ENCODE peak calls at places on chromosomes 1 and 21, in four cellular contexts. One of them, this sample, is unnamed.

GRCh38 chr1:26092422-26092821 is 19.2 kb upstream of the PDIK1L start:
- DNase-seq in fibroblast of lung: no peak
- DNase-seq in colonic mucosa: no peak
- DNase-seq in neuronal stem cell: no peak
- DNase-seq in this sample: no peak

GRCh38 chr1:24027838-24028468 is 47.8 kb upstream of the SRSF10 start:
- DNase-seq in neuronal stem cell: no peak
- DNase-seq in colonic mucosa: no peak
- DNase-seq in fibroblast of lung: peak; percentile 83
- DNase-seq in this sample: no peak

GRCh38 chr1:223133824-223134435 is 9.1 kb downstream of the TLR5 start:
- DNase-seq in neuronal stem cell: peak; percentile 84
- DNase-seq in colonic mucosa: peak; percentile 88
- DNase-seq in fibroblast of lung: peak; percentile 80
- DNase-seq in this sample: peak; percentile 96

GRCh38 chr1:6103111-6103853 is 57.6 kb downstream of the KCNAB2 start:
- DNase-seq in colonic mucosa: no peak
- DNase-seq in neuronal stem cell: no peak
- DNase-seq in fibroblast of lung: no peak
- DNase-seq in this sample: peak; percentile 69

GRCh38 chr1:26124433-26125318 is 13.1 kb downstream of the PDIK1L start:
- DNase-seq in colonic mucosa: no peak
- DNase-seq in neuronal stem cell: no peak
- DNase-seq in fibroblast of lung: no peak
- DNase-seq in this sample: no peak

GRCh38 chr1:19563336-19564097 is 78.2 kb upstream of the CAPZB start:
- DNase-seq in neuronal stem cell: no peak
- DNase-seq in colonic mucosa: peak; percentile 46
- DNase-seq in fibroblast of lung: peak; percentile 70
- DNase-seq in this sample: no peak

GRCh38 chr1:225769687-225770086 is 7.9 kb upstream of the SRP9 start:
- DNase-seq in neuronal stem cell: no peak
- DNase-seq in colonic mucosa: no peak
- DNase-seq in fibroblast of lung: no peak
- DNase-seq in this sample: no peak

GRCh38 chr1:8684590-8684989 is 132.8 kb downstream of the RERE start:
- DNase-seq in fibroblast of lung: no peak
- DNase-seq in neuronal stem cell: no peak
- DNase-seq in colonic mucosa: no peak
- DNase-seq in this sample: no peak

GRCh38 chr1:187326554-187326953 is 497.8 kb downstream of the PLA2G4A start:
- DNase-seq in fibroblast of lung: no peak
- DNase-seq in neuronal stem cell: no peak
- DNase-seq in colonic mucosa: no peak
- DNase-seq in this sample: no peak

GRCh38 chr21:25179116-25179515 is 428.2 kb downstream of the MRPL39 start:
- DNase-seq in neuronal stem cell: no peak
- DNase-seq in fibroblast of lung: peak; percentile 75
- DNase-seq in colonic mucosa: no peak
- DNase-seq in this sample: no peak

GRCh38 chr1:229624906-229625871 is 733 bp downstream of the TAF5L start:
- DNase-seq in fibroblast of lung: peak; percentile 45
- DNase-seq in colonic mucosa: peak; percentile 68
- DNase-seq in neuronal stem cell: peak; percentile 4
- DNase-seq in this sample: peak; percentile 89

GRCh38 chr1:21633992-21634475 is 35.1 kb downstream of the RAP1GAP start:
- DNase-seq in fibroblast of lung: no peak
- DNase-seq in neuronal stem cell: no peak
- DNase-seq in colonic mucosa: no peak
- DNase-seq in this sample: no peak

GRCh38 chr1:212225416-212225815 is 59.8 kb upstream of the PPP2R5A start:
- DNase-seq in fibroblast of lung: peak; percentile 5
- DNase-seq in neuronal stem cell: no peak
- DNase-seq in colonic mucosa: no peak
- DNase-seq in this sample: no peak

GRCh38 chr1:230820568-230820967 is 47.8 kb downstream of the C1orf198 start:
- DNase-seq in neuronal stem cell: no peak
- DNase-seq in fibroblast of lung: no peak
- DNase-seq in colonic mucosa: no peak
- DNase-seq in this sample: no peak

GRCh38 chr1:97920275-97920831 is 481 bp downstream of the DPYD start:
- DNase-seq in colonic mucosa: peak; percentile 41
- DNase-seq in neuronal stem cell: no peak
- DNase-seq in fibroblast of lung: peak; percentile 44
- DNase-seq in this sample: no peak

GRCh38 chr1:171748651-171749050 is 6.8 kb upstream of the VAMP4 start:
- DNase-seq in fibroblast of lung: no peak
- DNase-seq in colonic mucosa: no peak
- DNase-seq in neuronal stem cell: no peak
- DNase-seq in this sample: no peak

GRCh38 chr1:235025422-235025984 is 103.1 kb downstream of the TOMM20 start:
- DNase-seq in fibroblast of lung: no peak
- DNase-seq in neuronal stem cell: no peak
- DNase-seq in colonic mucosa: no peak
- DNase-seq in this sample: no peak

GRCh38 chr1:211326528-211327340 is at the start of gene TRAF5:
- DNase-seq in colonic mucosa: peak; percentile 63
- DNase-seq in neuronal stem cell: peak; percentile 36
- DNase-seq in fibroblast of lung: peak; percentile 59
- DNase-seq in this sample: peak; percentile 88

GRCh38 chr1:222843434-222844107 is 28.7 kb downstream of the DISP1 start:
- DNase-seq in fibroblast of lung: no peak
- DNase-seq in neuronal stem cell: no peak
- DNase-seq in colonic mucosa: no peak
- DNase-seq in this sample: no peak

GRCh38 chr1:22257286-22258275 is 114.7 kb upstream of the WNT4 start:
- DNase-seq in colonic mucosa: peak; percentile 78
- DNase-seq in fibroblast of lung: peak; percentile 5
- DNase-seq in neuronal stem cell: no peak
- DNase-seq in this sample: peak; percentile 86

GRCh38 chr1:202811296-202812175 is 782 bp downstream of the PCAT6 start:
- DNase-seq in colonic mucosa: peak; percentile 58
- DNase-seq in fibroblast of lung: peak; percentile 8
- DNase-seq in neuronal stem cell: no peak
- DNase-seq in this sample: no peak

GRCh38 chr21:35045539-35046222 is 3.4 kb downstream of the RUNX1 start:
- DNase-seq in fibroblast of lung: no peak
- DNase-seq in neuronal stem cell: no peak
- DNase-seq in colonic mucosa: no peak
- DNase-seq in this sample: no peak

GRCh38 chr1:151501474-151501873 is 9.7 kb upstream of the CGN start:
- DNase-seq in neuronal stem cell: no peak
- DNase-seq in colonic mucosa: no peak
- DNase-seq in fibroblast of lung: no peak
- DNase-seq in this sample: no peak

GRCh38 chr1:25243907-25244306 is 3.3 kb downstream of the RSRP1 start:
- DNase-seq in neuronal stem cell: no peak
- DNase-seq in fibroblast of lung: no peak
- DNase-seq in colonic mucosa: no peak
- DNase-seq in this sample: no peak

GRCh38 chr1:5811419-5811818 is 180.8 kb downstream of the NPHP4 start:
- DNase-seq in colonic mucosa: no peak
- DNase-seq in neuronal stem cell: no peak
- DNase-seq in fibroblast of lung: no peak
- DNase-seq in this sample: no peak

GRCh38 chr1:172134087-172134731 is 286.3 kb upstream of the C1orf105 start:
- DNase-seq in fibroblast of lung: no peak
- DNase-seq in neuronal stem cell: no peak
- DNase-seq in colonic mucosa: no peak
- DNase-seq in this sample: no peak

GRCh38 chr1:56446531-56447098 is 132.7 kb downstream of the PLPP3 start:
- DNase-seq in neuronal stem cell: no peak
- DNase-seq in fibroblast of lung: peak; percentile 77
- DNase-seq in colonic mucosa: peak; percentile 43
- DNase-seq in this sample: no peak

GRCh38 chr21:28991861-28992525 is 684 bp downstream of the LTN1 start:
- DNase-seq in fibroblast of lung: no peak
- DNase-seq in neuronal stem cell: no peak
- DNase-seq in colonic mucosa: no peak
- DNase-seq in this sample: no peak

GRCh38 chr1:26862781-26863676 is at the start of gene SFN:
- DNase-seq in fibroblast of lung: no peak
- DNase-seq in colonic mucosa: peak; percentile 93
- DNase-seq in neuronal stem cell: no peak
- DNase-seq in this sample: peak; percentile 93

GRCh38 chr21:42302292-42302650 is 12.9 kb downstream of the TFF3 start:
- DNase-seq in neuronal stem cell: no peak
- DNase-seq in fibroblast of lung: no peak
- DNase-seq in colonic mucosa: no peak
- DNase-seq in this sample: peak; percentile 33
- H3K9ac ChIP-seq in neuronal stem cell: no peak overlapping the region
- H3K9ac ChIP-seq in fibroblast of lung: no peak overlapping the region
- H3K9ac ChIP-seq in colonic mucosa: no peak overlapping the region
- H3K9ac ChIP-seq in this sample: no peak overlapping the region

DNA sequence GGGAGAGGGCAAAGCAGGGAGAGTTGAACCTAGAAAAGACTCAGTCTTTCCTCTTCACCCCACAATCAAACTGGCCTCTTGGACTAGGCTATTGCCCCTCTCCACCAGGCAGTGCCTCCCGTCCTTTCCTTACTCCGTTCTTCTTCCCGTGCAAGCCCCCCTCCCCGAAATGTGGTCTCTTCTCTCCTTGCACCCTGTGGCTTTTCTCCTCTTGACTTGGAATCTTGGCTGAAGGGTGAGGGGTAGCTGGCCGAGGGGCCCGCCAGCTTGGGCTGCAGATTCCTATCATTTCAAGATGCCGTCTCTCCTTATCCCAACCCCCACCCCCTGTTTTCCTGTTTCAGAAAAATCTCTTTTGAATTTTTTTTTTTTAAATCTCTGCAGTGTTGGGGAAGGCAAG is 1.6 kb downstream of the WNT2B start:
- DNase-seq in neuronal stem cell: no peak
- DNase-seq in colonic mucosa: no peak
- DNase-seq in fibroblast of lung: no peak
- DNase-seq in this sample: no peak
- H3K9ac ChIP-seq in neuronal stem cell: no peak overlapping the region
- H3K9ac ChIP-seq in colonic mucosa: no peak overlapping the region
- H3K9ac ChIP-seq in fibroblast of lung: no peak overlapping the region
- H3K9ac ChIP-seq in this sample: no peak overlapping the region

DNA sequence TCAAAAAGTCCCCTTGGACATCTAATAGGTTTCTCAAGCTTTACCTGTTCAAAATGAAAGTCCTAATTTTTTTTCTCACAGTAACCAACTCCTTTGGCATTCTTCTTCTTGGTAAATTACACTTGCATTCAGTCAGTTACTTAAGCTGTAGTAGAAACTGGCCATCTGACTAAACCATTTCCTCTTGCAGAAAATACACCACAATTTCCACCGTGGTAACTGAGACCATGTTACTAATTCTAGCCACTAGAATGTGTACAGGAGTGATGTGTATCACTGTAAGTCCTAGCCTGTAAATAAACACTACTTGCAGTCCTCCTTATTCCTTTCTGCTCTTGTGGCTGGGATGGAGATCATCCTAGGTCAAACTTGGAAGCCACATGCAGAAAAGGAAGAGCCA is 965.4 kb upstream of the TMPRSS15 start:
- DNase-seq in fibroblast of lung: no peak
- DNase-seq in neuronal stem cell: no peak
- DNase-seq in colonic mucosa: no peak
- DNase-seq in this sample: no peak
- H3K9ac ChIP-seq in fibroblast of lung: no peak overlapping the region
- H3K9ac ChIP-seq in neuronal stem cell: no peak overlapping the region
- H3K9ac ChIP-seq in colonic mucosa: no peak overlapping the region
- H3K9ac ChIP-seq in this sample: no peak overlapping the region

GRCh38 chr1:204338997-204339396 is 20.7 kb downstream of the PLEKHA6 start:
- DNase-seq in neuronal stem cell: no peak
- DNase-seq in fibroblast of lung: no peak
- DNase-seq in colonic mucosa: no peak
- DNase-seq in this sample: no peak

GRCh38 chr1:204336642-204337041 is 23.1 kb downstream of the PLEKHA6 start:
- DNase-seq in colonic mucosa: no peak
- DNase-seq in neuronal stem cell: no peak
- DNase-seq in fibroblast of lung: no peak
- DNase-seq in this sample: no peak

GRCh38 chr1:204338359-204338758 is 21.4 kb downstream of the PLEKHA6 start:
- DNase-seq in fibroblast of lung: no peak
- DNase-seq in colonic mucosa: peak; percentile 63
- DNase-seq in neuronal stem cell: no peak
- DNase-seq in this sample: no peak

GRCh38 chr1:204337047-204337446 is 22.7 kb downstream of the PLEKHA6 start:
- DNase-seq in neuronal stem cell: no peak
- DNase-seq in colonic mucosa: no peak
- DNase-seq in fibroblast of lung: no peak
- DNase-seq in this sample: no peak

DNA sequence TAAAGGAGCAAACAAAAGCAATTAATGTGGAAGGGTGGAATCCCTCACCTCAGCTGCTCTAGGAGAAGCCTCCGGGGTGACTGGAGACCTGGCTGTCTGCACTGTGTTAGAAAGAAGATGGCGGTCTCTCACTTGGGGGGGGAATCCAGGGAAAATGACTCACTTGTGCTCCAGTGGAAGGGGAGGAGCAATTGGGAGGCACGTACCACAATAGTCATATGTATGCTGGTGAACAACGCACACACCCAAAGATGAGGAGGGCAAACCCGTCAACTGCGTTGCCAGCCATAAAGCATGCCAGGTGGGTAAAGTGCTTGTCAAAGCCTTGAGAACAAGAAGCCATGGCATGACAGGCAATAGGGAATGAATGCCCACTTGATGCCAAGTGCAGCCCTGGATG is 22.1 kb downstream of the PLEKHA6 start:
- DNase-seq in colonic mucosa: no peak
- DNase-seq in neuronal stem cell: no peak
- DNase-seq in fibroblast of lung: no peak
- DNase-seq in this sample: no peak
- H3K9ac ChIP-seq in colonic mucosa: peak overlapping the region; percentile 31
- H3K9ac ChIP-seq in neuronal stem cell: no peak overlapping the region
- H3K9ac ChIP-seq in fibroblast of lung: no peak overlapping the region
- H3K9ac ChIP-seq in this sample: no peak overlapping the region

DNA sequence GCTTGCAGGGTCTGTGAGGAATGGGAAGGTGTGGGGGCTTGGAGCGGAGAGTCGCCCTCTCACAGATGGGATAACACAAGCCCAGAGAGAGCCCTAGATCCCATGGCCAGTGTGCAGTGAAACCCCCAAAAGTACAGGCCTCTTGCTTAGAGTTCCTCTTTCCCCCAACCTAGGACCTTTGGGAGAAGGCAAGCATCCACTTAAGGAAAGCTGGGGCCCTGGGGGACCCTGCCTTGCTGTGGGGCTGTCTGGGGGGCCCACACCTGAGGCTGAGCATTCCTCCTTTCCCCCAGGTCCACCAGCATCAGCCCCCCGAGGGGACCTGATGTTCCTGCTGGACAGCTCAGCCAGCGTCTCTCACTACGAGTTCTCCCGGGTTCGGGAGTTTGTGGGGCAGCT is 1.1 kb downstream of the VWA1 start:
- DNase-seq in colonic mucosa: no peak
- DNase-seq in fibroblast of lung: no peak
- DNase-seq in neuronal stem cell: no peak
- DNase-seq in this sample: no peak
- H3K9ac ChIP-seq in colonic mucosa: peak overlapping the region; percentile 63
- H3K9ac ChIP-seq in fibroblast of lung: no peak overlapping the region
- H3K9ac ChIP-seq in neuronal stem cell: peak overlapping the region; percentile 75
- H3K9ac ChIP-seq in this sample: no peak overlapping the region